ENCODE peak calls at places on chromosomes 2 and 18, in eight cellular contexts. One of them, this sample, is unnamed.

GRCh38 chr18:36766836-36767235 is 62.0 kb downstream of the TPGS2 start:
- DNase-seq in GM12865: no peak
- DNase-seq in HFFc6: no peak
- DNase-seq in uterus: no peak
- DNase-seq in kidney: no peak
- DNase-seq in omental fat pad: no peak
- DNase-seq in cardiac fibroblast: no peak
- DNase-seq in adrenal gland: no peak
- DNase-seq in this sample: no peak

GRCh38 chr2:38076250-38076709 is 329 bp upstream of the CYP1B1 start:
- DNase-seq in GM12865: peak; percentile 88
- DNase-seq in HFFc6: peak; percentile 25
- DNase-seq in uterus: peak; percentile 86
- DNase-seq in kidney: peak; percentile 96
- DNase-seq in omental fat pad: no peak
- DNase-seq in cardiac fibroblast: peak; percentile 88
- DNase-seq in adrenal gland: peak; percentile 87
- DNase-seq in this sample: peak; percentile 61

GRCh38 chr2:179235463-179236108 is 29.0 kb downstream of the SESTD1 start:
- DNase-seq in GM12865: no peak
- DNase-seq in HFFc6: peak; percentile 10
- DNase-seq in uterus: no peak
- DNase-seq in kidney: no peak
- DNase-seq in omental fat pad: no peak
- DNase-seq in cardiac fibroblast: peak; percentile 59
- DNase-seq in adrenal gland: no peak
- DNase-seq in this sample: no peak

GRCh38 chr2:4190548-4190947 is 487.2 kb downstream of the DCDC2C start:
- DNase-seq in GM12865: no peak
- DNase-seq in HFFc6: no peak
- DNase-seq in uterus: no peak
- DNase-seq in kidney: no peak
- DNase-seq in omental fat pad: no peak
- DNase-seq in cardiac fibroblast: no peak
- DNase-seq in adrenal gland: no peak
- DNase-seq in this sample: no peak

GRCh38 chr18:49934457-49934856 is 121.1 kb upstream of the ACAA2 start:
- DNase-seq in GM12865: peak; percentile 64
- DNase-seq in HFFc6: no peak
- DNase-seq in uterus: no peak
- DNase-seq in kidney: no peak
- DNase-seq in omental fat pad: no peak
- DNase-seq in cardiac fibroblast: no peak
- DNase-seq in adrenal gland: no peak
- DNase-seq in this sample: no peak

GRCh38 chr2:11746807-11747459 is 501 bp downstream of the LPIN1 start:
- DNase-seq in GM12865: no peak
- DNase-seq in HFFc6: no peak
- DNase-seq in uterus: no peak
- DNase-seq in kidney: no peak
- DNase-seq in omental fat pad: no peak
- DNase-seq in cardiac fibroblast: peak; percentile 36
- DNase-seq in adrenal gland: no peak
- DNase-seq in this sample: no peak

GRCh38 chr2:226031078-226031937 is 631.8 kb downstream of the NYAP2 start:
- DNase-seq in GM12865: no peak
- DNase-seq in HFFc6: peak; percentile 41
- DNase-seq in uterus: peak; percentile 60
- DNase-seq in kidney: peak; percentile 79
- DNase-seq in omental fat pad: no peak
- DNase-seq in cardiac fibroblast: peak; percentile 76
- DNase-seq in adrenal gland: peak; percentile 79
- DNase-seq in this sample: peak; percentile 52

GRCh38 chr2:88024509-88024908 is 8.2 kb upstream of the RNU2-63P start:
- DNase-seq in GM12865: peak; percentile 5
- DNase-seq in HFFc6: no peak
- DNase-seq in uterus: no peak
- DNase-seq in kidney: no peak
- DNase-seq in omental fat pad: no peak
- DNase-seq in cardiac fibroblast: no peak
- DNase-seq in adrenal gland: no peak
- DNase-seq in this sample: no peak

GRCh38 chr2:28270456-28271146 is 122.1 kb upstream of the FOSL2 start:
- DNase-seq in GM12865: no peak
- DNase-seq in HFFc6: no peak
- DNase-seq in uterus: no peak
- DNase-seq in kidney: no peak
- DNase-seq in omental fat pad: no peak
- DNase-seq in cardiac fibroblast: no peak
- DNase-seq in adrenal gland: no peak
- DNase-seq in this sample: no peak

GRCh38 chr2:237895544-237896506 is 36.4 kb downstream of the RAMP1 start:
- DNase-seq in GM12865: no peak
- DNase-seq in HFFc6: no peak
- DNase-seq in uterus: no peak
- DNase-seq in kidney: peak; percentile 71
- DNase-seq in omental fat pad: no peak
- DNase-seq in cardiac fibroblast: no peak
- DNase-seq in adrenal gland: no peak
- DNase-seq in this sample: peak; percentile 67

DNA sequence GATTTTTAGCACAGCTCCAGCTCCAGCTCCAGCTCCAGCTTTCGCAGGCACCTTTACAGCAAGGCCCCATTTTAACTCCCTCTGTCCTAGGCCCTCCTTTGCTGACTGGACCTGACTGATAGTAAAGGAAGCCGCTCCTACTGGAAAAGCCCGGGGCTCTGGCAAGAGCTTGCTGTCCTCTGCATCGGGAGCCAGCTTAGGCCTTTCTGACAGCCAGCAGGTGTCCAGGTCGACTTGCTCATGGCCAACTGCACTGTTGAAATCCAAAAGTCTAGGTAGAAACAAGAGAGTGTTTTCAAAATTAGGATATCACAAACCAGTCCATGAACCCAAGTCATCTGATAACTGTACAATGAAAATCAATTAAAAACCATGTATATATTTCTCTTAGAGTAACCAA is 161.1 kb downstream of the LAMA1 start:
- DNase-seq in GM12865: no peak
- DNase-seq in HFFc6: no peak
- DNase-seq in uterus: no peak
- DNase-seq in kidney: no peak
- DNase-seq in omental fat pad: no peak
- DNase-seq in cardiac fibroblast: no peak
- DNase-seq in adrenal gland: no peak
- DNase-seq in this sample: peak; percentile 29
- TF ChIP-seq CTCF in GM12865: no peak
- TF ChIP-seq CTCF in HFFc6: no peak
- TF ChIP-seq CTCF in uterus: no peak
- TF ChIP-seq CTCF in kidney: no peak
- TF ChIP-seq CTCF in omental fat pad: no peak
- TF ChIP-seq CTCF in cardiac fibroblast: no peak
- TF ChIP-seq CTCF in adrenal gland: no peak
- TF ChIP-seq CTCF in this sample: no peak

DNA sequence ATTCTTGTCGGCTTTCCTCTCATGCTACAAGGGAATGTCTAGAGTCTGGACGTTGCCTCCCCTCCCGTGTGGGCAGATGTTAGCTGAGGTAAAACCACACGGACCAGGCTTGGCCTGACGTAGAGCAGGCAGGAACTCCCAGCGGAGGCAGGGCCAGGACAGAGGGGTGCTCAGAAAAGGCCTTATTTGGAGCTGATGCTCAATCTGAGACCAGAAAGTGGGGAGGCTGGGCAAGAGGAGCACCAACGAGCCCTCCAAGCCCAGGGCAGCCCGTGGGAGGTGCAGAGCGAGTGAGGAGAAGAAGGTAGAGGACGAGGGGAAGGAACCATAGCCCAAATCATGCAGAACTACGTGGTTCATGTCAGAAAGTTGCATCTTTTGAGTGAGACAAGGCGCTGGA is 9.0 kb downstream of the TEX51 start:
- DNase-seq in GM12865: no peak
- DNase-seq in HFFc6: no peak
- DNase-seq in uterus: no peak
- DNase-seq in kidney: peak; percentile 22
- DNase-seq in omental fat pad: no peak
- DNase-seq in cardiac fibroblast: no peak
- DNase-seq in adrenal gland: peak; percentile 25
- DNase-seq in this sample: no peak
- TF ChIP-seq CTCF in GM12865: no peak
- TF ChIP-seq CTCF in HFFc6: no peak
- TF ChIP-seq CTCF in uterus: no peak
- TF ChIP-seq CTCF in kidney: no peak
- TF ChIP-seq CTCF in omental fat pad: no peak
- TF ChIP-seq CTCF in cardiac fibroblast: no peak
- TF ChIP-seq CTCF in adrenal gland: no peak
- TF ChIP-seq CTCF in this sample: no peak

GRCh38 chr2:161426788-161427412 is 10.8 kb downstream of the TBR1 start:
- DNase-seq in GM12865: no peak
- DNase-seq in HFFc6: peak; percentile 9
- DNase-seq in uterus: no peak
- DNase-seq in kidney: no peak
- DNase-seq in omental fat pad: no peak
- DNase-seq in cardiac fibroblast: peak; percentile 56
- DNase-seq in adrenal gland: no peak
- DNase-seq in this sample: no peak
- TF ChIP-seq CTCF in GM12865: peak; percentile 6
- TF ChIP-seq CTCF in HFFc6: peak; percentile 73
- TF ChIP-seq CTCF in uterus: no peak
- TF ChIP-seq CTCF in kidney: peak; percentile 16
- TF ChIP-seq CTCF in omental fat pad: no peak
- TF ChIP-seq CTCF in cardiac fibroblast: peak; percentile 70
- TF ChIP-seq CTCF in adrenal gland: no peak
- TF ChIP-seq CTCF in this sample: peak; percentile 37

GRCh38 chr2:109352898-109353689 is 224.1 kb downstream of the SH3RF3 start:
- DNase-seq in GM12865: no peak
- DNase-seq in HFFc6: no peak
- DNase-seq in uterus: no peak
- DNase-seq in kidney: no peak
- DNase-seq in omental fat pad: no peak
- DNase-seq in cardiac fibroblast: no peak
- DNase-seq in adrenal gland: peak; percentile 42
- DNase-seq in this sample: no peak

GRCh38 chr2:109349555-109350430 is 220.8 kb downstream of the SH3RF3 start:
- DNase-seq in GM12865: no peak
- DNase-seq in HFFc6: no peak
- DNase-seq in uterus: no peak
- DNase-seq in kidney: no peak
- DNase-seq in omental fat pad: no peak
- DNase-seq in cardiac fibroblast: no peak
- DNase-seq in adrenal gland: peak; percentile 50
- DNase-seq in this sample: no peak

GRCh38 chr2:109350526-109350925 is 221.5 kb downstream of the SH3RF3 start:
- DNase-seq in GM12865: no peak
- DNase-seq in HFFc6: no peak
- DNase-seq in uterus: no peak
- DNase-seq in kidney: no peak
- DNase-seq in omental fat pad: no peak
- DNase-seq in cardiac fibroblast: peak; percentile 22
- DNase-seq in adrenal gland: peak; percentile 43
- DNase-seq in this sample: no peak

GRCh38 chr2:109352066-109352897 is 223.3 kb downstream of the SH3RF3 start:
- DNase-seq in GM12865: no peak
- DNase-seq in HFFc6: no peak
- DNase-seq in uterus: no peak
- DNase-seq in kidney: no peak
- DNase-seq in omental fat pad: no peak
- DNase-seq in cardiac fibroblast: no peak
- DNase-seq in adrenal gland: peak; percentile 51
- DNase-seq in this sample: no peak

DNA sequence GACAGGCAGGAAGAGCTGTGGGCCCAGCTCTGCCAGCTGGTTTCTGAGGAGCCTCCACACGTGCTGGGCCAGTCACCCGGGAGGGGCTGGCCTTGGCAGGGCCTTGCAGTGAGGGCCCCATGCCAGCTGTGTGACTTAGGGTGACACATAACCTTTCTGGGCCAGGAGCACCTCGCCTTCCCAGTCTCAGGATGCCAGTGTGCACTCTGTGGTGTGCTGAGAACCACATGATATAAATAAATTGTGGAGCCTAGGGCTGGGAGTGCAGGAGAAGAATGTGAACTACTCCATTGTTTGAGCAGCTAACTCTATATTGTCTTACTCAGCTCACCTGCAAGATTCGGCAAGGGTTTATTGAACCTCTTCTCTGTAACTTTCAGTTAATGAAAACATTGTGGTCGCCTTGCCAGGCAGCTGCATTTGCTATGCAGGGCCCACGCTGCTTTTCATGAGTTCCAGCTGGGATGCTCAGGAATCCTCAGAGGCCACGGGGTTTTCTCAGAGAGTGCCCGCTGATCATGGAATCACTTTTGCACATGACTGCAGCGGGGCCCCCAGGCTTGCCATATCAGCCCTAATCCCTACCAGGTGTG is 222.3 kb downstream of the SH3RF3 start:
- DNase-seq in GM12865: no peak
- DNase-seq in HFFc6: peak; percentile 73
- DNase-seq in uterus: no peak
- DNase-seq in kidney: no peak
- DNase-seq in omental fat pad: no peak
- DNase-seq in cardiac fibroblast: peak; percentile 74
- DNase-seq in adrenal gland: peak; percentile 93
- DNase-seq in this sample: no peak
- TF ChIP-seq CTCF in GM12865: no peak
- TF ChIP-seq CTCF in HFFc6: no peak
- TF ChIP-seq CTCF in uterus: no peak
- TF ChIP-seq CTCF in kidney: no peak
- TF ChIP-seq CTCF in omental fat pad: no peak
- TF ChIP-seq CTCF in cardiac fibroblast: no peak
- TF ChIP-seq CTCF in adrenal gland: no peak
- TF ChIP-seq CTCF in this sample: no peak

DNA sequence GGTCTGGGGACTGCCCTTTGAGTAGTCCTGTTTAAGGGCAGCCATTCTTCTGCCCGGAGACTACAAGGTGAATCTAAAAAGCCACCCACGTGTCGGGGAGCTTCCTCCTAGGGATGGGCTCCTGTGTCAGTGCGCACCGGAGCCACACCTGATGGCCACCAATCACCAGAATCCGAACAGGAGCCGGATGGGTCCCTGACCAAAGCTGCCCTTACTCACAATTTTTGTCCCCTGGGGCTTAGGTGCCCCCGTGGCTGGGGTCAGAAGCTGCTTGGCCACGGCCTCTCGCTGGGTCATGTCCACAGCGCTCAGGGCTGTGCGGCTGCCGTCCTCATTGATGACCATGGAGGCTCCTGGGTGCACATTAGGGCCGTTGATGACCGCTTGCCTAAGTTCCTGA is 30.9 kb downstream of the POLR1A start:
- DNase-seq in GM12865: no peak
- DNase-seq in HFFc6: no peak
- DNase-seq in uterus: no peak
- DNase-seq in kidney: no peak
- DNase-seq in omental fat pad: no peak
- DNase-seq in cardiac fibroblast: no peak
- DNase-seq in adrenal gland: peak; percentile 47
- DNase-seq in this sample: no peak
- TF ChIP-seq CTCF in GM12865: no peak
- TF ChIP-seq CTCF in HFFc6: no peak
- TF ChIP-seq CTCF in uterus: no peak
- TF ChIP-seq CTCF in kidney: no peak
- TF ChIP-seq CTCF in omental fat pad: no peak
- TF ChIP-seq CTCF in cardiac fibroblast: no peak
- TF ChIP-seq CTCF in adrenal gland: no peak
- TF ChIP-seq CTCF in this sample: no peak

This sample was measured in dorsolateral prefrontal cortex.